ENCODE peak calls at places on chromosomes 3 and 15, in four cellular contexts. X, T, P and E are unnamed samples.

GRCh38 chr3:131636266-131636775 is 133.6 kb upstream of the MRPL3 start:
- DNase-seq in X (no peak), T (no peak), P (no peak), E (no peak)

GRCh38 chr3:115930922-115931321 is 307.6 kb downstream of the GAP43 start:
- DNase-seq in X (no peak), T (no peak), P (no peak), E (no peak)

GRCh38 chr3:196969660-196970546 is 1.3 kb upstream of the PIGZ start:
- DNase-seq in X (peak), T (peak), P (peak), E (peak)

GRCh38 chr3:106728315-106728821 is 648.9 kb upstream of the CCDC54 start:
- DNase-seq in X (no peak), T (no peak), P (no peak), E (no peak)

GRCh38 chr3:157931517-157931916 is 174.7 kb downstream of the SHOX2 start:
- DNase-seq in X (no peak), T (no peak), P (no peak), E (no peak)

GRCh38 chr3:120113128-120114116 is 19.2 kb upstream of the GSK3B start:
- DNase-seq in X (no peak), T (no peak), P (no peak), E (peak)

GRCh38 chr3:129918461-129918860 is 24.9 kb upstream of the TMCC1 start:
- DNase-seq in X (no peak), T (no peak), P (no peak), E (no peak)

GRCh38 chr15:31470756-31471155 is 144.1 kb downstream of the KLF13 start:
- DNase-seq in X (no peak), T (no peak), P (no peak), E (no peak)

GRCh38 chr3:174957581-174958001 is 98.5 kb downstream of the NAALADL2 start:
- DNase-seq in X (no peak), T (no peak), P (no peak), E (peak)

GRCh38 chr3:126396536-126396935 is 1.8 kb downstream of the CFAP100 start:
- DNase-seq in X (no peak), T (no peak), P (peak), E (no peak)

GRCh38 chr3:65893631-65894030 is 145.1 kb downstream of the MAGI1 start:
- DNase-seq in X (no peak), T (no peak), P (no peak), E (no peak)

GRCh38 chr15:48861813-48862431 is 16.0 kb upstream of the EID1 start:
- DNase-seq in X (peak), T (peak), P (no peak), E (peak)

GRCh38 chr3:123295901-123296250 is 94.1 kb downstream of the SEC22A start:
- DNase-seq in X (no peak), T (no peak), P (no peak), E (no peak)

GRCh38 chr15:98700501-98700900 is 52.2 kb downstream of the IGF1R start:
- DNase-seq in X (no peak), T (no peak), P (no peak), E (no peak)

GRCh38 chr3:187735837-187736236 is 9.4 kb downstream of the BCL6 start:
- DNase-seq in X (no peak), T (no peak), P (no peak), E (no peak)

GRCh38 chr15:57922780-57923179 is 142.7 kb downstream of the ALDH1A2 start:
- DNase-seq in X (peak), T (no peak), P (peak), E (no peak)

GRCh38 chr3:86969500-86970189 is 21.3 kb downstream of the VGLL3 start:
- DNase-seq in X (no peak), T (peak), P (no peak), E (no peak)

GRCh38 chr3:73848173-73848751 is 223.5 kb upstream of the PDZRN3 start:
- DNase-seq in X (no peak), T (peak), P (no peak), E (no peak)